ENCODE peak calls at places on chromosomes 5 and 9, in six cellular contexts. W is activated CD4-positive, CD25-positive, alpha-beta regulatory T cell; J is neural progenitor cell; N is GOT3; X is midbrain; D is cardiac muscle cell. T is an unnamed sample.

GRCh38 chr5:83312672-83313071 is 158.9 kb upstream of the VCAN start:
- DNase-seq in W (no peak), J (no peak), N (no peak), X (peak), D (no peak), T (no peak)

GRCh38 chr9:73527521-73527920 is 375.9 kb downstream of the ANXA1 start:
- DNase-seq in W (no peak), J (no peak), N (no peak), X (no peak), D (no peak), T (no peak)

GRCh38 chr5:96087939-96088338 is 126.3 kb upstream of the ELL2 start:
- DNase-seq in W (no peak), J (no peak), N (no peak), X (no peak), D (no peak), T (no peak)

GRCh38 chr9:35664531-35665470 is at the start of gene ARHGEF39:
- DNase-seq in W (peak), J (peak), N (no peak), X (peak), D (peak), T (no peak)

GRCh38 chr5:135126688-135127603 is 92.9 kb upstream of the PITX1 start:
- DNase-seq in W (no peak), J (no peak), N (no peak), X (no peak), D (no peak), T (no peak)

GRCh38 chr5:150413176-150413901 is 629 bp upstream of the CD74 start:
- DNase-seq in W (no peak), J (no peak), N (no peak), X (no peak), D (no peak), T (no peak)

GRCh38 chr5:151741678-151742423 is 16.6 kb downstream of the ATOX1 start:
- DNase-seq in W (no peak), J (no peak), N (no peak), X (no peak), D (no peak), T (no peak)

GRCh38 chr5:103402861-103403260 is 144.3 kb downstream of the MACIR start:
- DNase-seq in W (no peak), J (no peak), N (no peak), X (no peak), D (no peak), T (no peak)

GRCh38 chr9:111301195-111301594 is 28.8 kb downstream of the OR2K2 start:
- DNase-seq in W (no peak), J (no peak), N (no peak), X (no peak), D (peak), T (no peak)

GRCh38 chr5:12330381-12330780 is 426.1 kb upstream of the CTNND2 start:
- DNase-seq in W (no peak), J (no peak), N (no peak), X (no peak), D (no peak), T (no peak)

GRCh38 chr9:132931178-132931735 is 13.2 kb downstream of the TSC1 start:
- DNase-seq in W (no peak), J (no peak), N (no peak), X (no peak), D (no peak), T (no peak)

GRCh38 chr5:67515762-67516161 is 319.2 kb upstream of the CD180 start:
- DNase-seq in W (no peak), J (no peak), N (no peak), X (no peak), D (no peak), T (no peak)

GRCh38 chr9:33946779-33947535 is 101.7 kb downstream of the UBAP2 start:
- DNase-seq in W (no peak), J (no peak), N (no peak), X (no peak), D (peak), T (no peak)

GRCh38 chr9:82957526-82958379 is 105.2 kb downstream of the RASEF start:
- DNase-seq in W (no peak), J (peak), N (no peak), X (no peak), D (no peak), T (no peak)

GRCh38 chr5:55601209-55601618 is 66.5 kb upstream of the PLPP1 start:
- DNase-seq in W (no peak), J (peak), N (no peak), X (peak), D (peak), T (peak)

GRCh38 chr5:169873642-169874041 is 106.7 kb downstream of the INSYN2B start:
- DNase-seq in W (no peak), J (no peak), N (no peak), X (peak), D (peak), T (no peak)

GRCh38 chr5:17196686-17197085 is 20.7 kb upstream of the BASP1 start:
- DNase-seq in W (no peak), J (no peak), N (no peak), X (no peak), D (peak), T (no peak)

GRCh38 chr5:59039296-59040006 is 456.6 kb downstream of the RAB3C start:
- DNase-seq in W (peak), J (peak), N (peak), X (no peak), D (peak), T (peak)

GRCh38 chr5:90221947-90222346 is 187.6 kb downstream of the CETN3 start:
- DNase-seq in W (no peak), J (no peak), N (no peak), X (no peak), D (no peak), T (no peak)

GRCh38 chr9:104589611-104590010 is 9.6 kb downstream of the OR13C5 start:
- DNase-seq in W (no peak), J (no peak), N (no peak), X (no peak), D (no peak), T (no peak)

GRCh38 chr5:167867281-167867680 is 424.2 kb upstream of the WWC1 start:
- DNase-seq in W (no peak), J (no peak), N (no peak), X (no peak), D (no peak), T (no peak)

GRCh38 chr5:148005788-148006520 is 57.8 kb upstream of the SPINK5 start:
- DNase-seq in W (no peak), J (peak), N (no peak), X (no peak), D (no peak), T (no peak)

GRCh38 chr5:56447232-56447631 is 214.1 kb upstream of the ANKRD55 start:
- DNase-seq in W (no peak), J (no peak), N (no peak), X (no peak), D (peak), T (no peak)

GRCh38 chr9:134068742-134069535 is 1.1 kb upstream of the BRD3 start:
- DNase-seq in W (no peak), J (no peak), N (no peak), X (no peak), D (no peak), T (no peak)

GRCh38 chr9:130877300-130877699 is 19.3 kb downstream of the QRFP start:
- DNase-seq in W (no peak), J (no peak), N (no peak), X (no peak), D (no peak), T (no peak)

GRCh38 chr9:81574399-81574798 is 114.9 kb downstream of the TLE1 start:
- DNase-seq in W (no peak), J (no peak), N (no peak), X (no peak), D (peak), T (no peak)

GRCh38 chr5:74798977-74799911 is 32.2 kb downstream of the NSA2 start:
- DNase-seq in W (no peak), J (no peak), N (no peak), X (peak), D (no peak), T (no peak)